ENCODE peak calls at places on chromosomes 12 and 14, in six cellular contexts. X is Peyer's patch; S is CD4-positive, alpha-beta memory T cell; U is right atrium auricular region; M is PC-3; Q is NT2/D1. W is an unnamed sample.

GRCh38 chr12:20656600-20656999 is 38.5 kb upstream of the SLCO1C1 start:
- DNase-seq in X (no peak), M (no peak), Q (no peak), S (no peak), U (no peak), W (no peak)

GRCh38 chr14:103629503-103630121 is 601 bp downstream of the KLC1 start:
- DNase-seq in M (peak; percentile 28), U (no peak), X (peak; percentile 51), S (peak; percentile 43), Q (no peak), W (peak; percentile 26)

GRCh38 chr12:51371295-51371953 is 19.8 kb downstream of the GALNT6 start:
- DNase-seq in U (peak; percentile 78), S (no peak), Q (peak; percentile 95), X (no peak), M (peak; percentile 98), W (no peak)

GRCh38 chr14:32594766-32595165 is 265.7 kb downstream of the AKAP6 start:
- DNase-seq in S (no peak), Q (no peak), U (no peak), X (no peak), M (peak; percentile 40), W (no peak)

GRCh38 chr12:34294671-34295365 is 272.5 kb downstream of the ALG10 start:
- DNase-seq in S (no peak), Q (no peak), X (no peak), M (no peak), U (no peak), W (no peak)

GRCh38 chr12:81863406-81863805 is 104.3 kb upstream of the PPFIA2 start:
- DNase-seq in X (no peak), M (no peak), S (no peak), U (no peak), Q (peak; percentile 9), W (no peak)

GRCh38 chr12:107415834-107416233 is 269.8 kb upstream of the PWP1 start:
- DNase-seq in S (no peak), M (no peak), X (no peak), Q (no peak), U (no peak), W (no peak)

GRCh38 chr12:26953447-26953846 is 15.2 kb downstream of the FGFR1OP2 start:
- DNase-seq in U (peak; percentile 60), S (no peak), M (no peak), X (no peak), Q (no peak), W (no peak)

GRCh38 chr14:103597623-103598372 is 31.2 kb upstream of the KLC1 start:
- DNase-seq in U (peak; percentile 70), X (no peak), M (peak; percentile 92), Q (no peak), S (no peak), W (no peak)

GRCh38 chr12:91620949-91621348 is 438.3 kb upstream of the DCN start:
- DNase-seq in S (no peak), X (no peak), U (no peak), M (no peak), Q (no peak), W (no peak)

GRCh38 chr12:114013601-114014345 is 47.6 kb upstream of the RBM19 start:
- DNase-seq in M (peak; percentile 57), U (no peak), S (no peak), X (no peak), Q (peak; percentile 86), W (no peak)

GRCh38 chr14:73787760-73788508 is 63.7 kb upstream of the PTGR2 start:
- DNase-seq in M (peak; percentile 32), X (no peak), Q (no peak), S (no peak), U (no peak), W (no peak)

GRCh38 chr14:73786942-73787759 is 64.5 kb upstream of the PTGR2 start:
- DNase-seq in X (peak; percentile 70), U (no peak), M (peak; percentile 56), S (peak; percentile 61), Q (no peak), W (peak; percentile 73)

GRCh38 chr14:73789996-73790581 is 61.5 kb upstream of the PTGR2 start:
- DNase-seq in S (no peak), M (peak; percentile 53), U (peak; percentile 89), Q (no peak), X (no peak), W (no peak)

GRCh38 chr14:73786632-73786941 is 65.0 kb upstream of the PTGR2 start:
- DNase-seq in S (no peak), U (no peak), Q (no peak), X (peak; percentile 44), M (peak; percentile 42), W (no peak)

DNA sequence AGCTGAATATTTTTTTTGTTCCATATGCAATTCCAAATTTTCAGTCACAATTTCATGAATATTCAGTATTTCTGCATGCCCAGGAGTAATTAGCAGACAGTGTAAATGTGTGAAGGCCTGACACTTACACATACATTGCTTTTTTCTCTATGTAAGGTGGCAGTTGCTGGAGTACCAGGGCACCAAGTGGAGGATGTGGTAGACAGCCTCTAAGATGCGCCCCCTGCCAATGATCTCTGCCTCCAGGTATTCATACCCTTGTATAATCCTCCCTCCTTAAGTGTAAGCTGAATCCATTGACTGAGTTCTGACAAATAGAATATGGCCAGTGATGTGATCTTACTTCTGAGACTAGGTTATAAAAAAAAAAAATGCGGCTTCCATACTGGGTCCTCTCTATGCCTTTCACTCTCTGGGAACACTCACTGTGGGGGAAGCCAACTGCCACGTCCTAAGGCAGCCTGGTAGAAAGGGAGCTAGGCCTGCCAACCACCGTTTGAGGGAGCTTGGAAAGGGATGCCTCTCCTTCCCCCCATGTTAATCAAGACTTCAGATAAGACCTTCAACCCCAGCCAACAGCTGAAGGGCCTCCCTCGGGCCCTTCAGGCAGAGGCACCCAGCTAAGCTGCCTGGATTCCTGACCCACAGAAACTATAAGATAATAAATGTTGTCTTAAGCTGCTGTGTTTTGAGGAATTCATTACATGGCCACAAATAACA is 62.6 kb upstream of the PTGR2 start:
- DNase-seq in M (no peak), U (no peak), S (no peak), Q (no peak), X (no peak), W (peak; percentile 20)
- H3K4me1 ChIP-seq in M (peaks cover 50% of the 10 kb centered on the region), U (peaks cover 4% of the 10 kb centered on the region), S (peaks cover 44% of the 10 kb centered on the region), Q (peaks cover 5% of the 10 kb centered on the region), X (peaks cover 20% of the 10 kb centered on the region), W (peaks cover 38% of the 10 kb centered on the region)

GRCh38 chr12:1692895-1693294 is 2.0 kb downstream of the ADIPOR2 start:
- DNase-seq in Q (no peak), X (no peak), U (no peak), S (no peak), M (no peak), W (no peak)
- H3K4me3 ChIP-seq in Q (no peak overlapping the region), X (no peak overlapping the region), U (no peak overlapping the region), S (no peak overlapping the region), M (peak overlapping the region; percentile 99), W (no peak overlapping the region)

DNA sequence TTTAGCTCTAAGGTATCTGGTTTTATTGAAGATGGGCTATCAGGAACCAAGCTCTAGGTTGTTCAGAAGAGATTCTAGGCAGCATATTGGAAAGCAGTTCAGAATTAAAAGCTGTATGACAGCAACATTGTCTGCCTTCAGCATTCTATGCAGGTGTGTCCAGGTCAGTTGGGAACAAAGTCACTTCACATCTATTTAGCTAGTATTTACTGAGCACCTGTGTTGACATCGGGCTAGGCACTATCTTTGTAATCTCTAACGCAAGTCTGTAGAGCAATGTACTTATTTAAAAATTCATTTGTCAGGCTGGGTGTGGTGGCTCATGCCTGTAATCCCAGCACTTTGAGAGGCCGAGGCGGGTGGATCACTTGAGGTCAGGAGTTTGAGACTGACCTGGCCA is 6.8 kb upstream of the EID3 start:
- DNase-seq in U (no peak), S (no peak), M (no peak), X (no peak), Q (no peak), W (no peak)
- H3K36me3 ChIP-seq in U (peaks cover 67% of the 10 kb centered on the region), S (peaks cover 13% of the 10 kb centered on the region), M (peaks cover 74% of the 10 kb centered on the region), X (peaks cover 26% of the 10 kb centered on the region), Q (peaks cover 72% of the 10 kb centered on the region), W (peaks cover 19% of the 10 kb centered on the region)

GRCh38 chr14:68970736-68971135 is 8.4 kb downstream of the ACTN1 start:
- DNase-seq in M (no peak), Q (no peak), S (no peak), X (no peak), U (no peak), W (no peak)
- H3K4me1 ChIP-seq in M (peaks cover 47% of the 10 kb centered on the region), Q (peaks cover 8% of the 10 kb centered on the region), S (peaks cover 75% of the 10 kb centered on the region), X (peaks cover 4% of the 10 kb centered on the region), U (no peaks in the 10 kb centered on the region), W (peaks cover 74% of the 10 kb centered on the region)

DNA sequence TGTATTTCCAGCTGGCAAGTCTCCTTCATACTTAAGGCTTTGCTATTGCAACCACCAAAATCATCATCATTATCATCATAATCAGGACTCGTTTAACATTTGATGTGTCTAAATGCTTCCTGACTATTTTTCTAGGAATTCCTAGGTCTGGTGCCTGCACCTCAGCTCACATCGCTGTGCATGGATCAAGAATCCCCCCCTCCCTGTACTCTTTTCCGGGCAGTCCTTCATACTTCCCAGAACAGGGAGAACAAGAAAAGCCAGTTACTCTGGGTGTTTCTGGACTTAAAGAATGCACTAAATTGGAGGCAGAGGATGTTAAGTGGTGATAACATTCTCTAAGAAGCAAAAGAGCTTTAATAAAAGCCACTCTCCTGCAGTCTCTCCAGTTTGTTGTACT is 9.4 kb downstream of the ERP27 start:
- DNase-seq in Q (no peak), S (no peak), X (no peak), M (peak; percentile 89), U (no peak), W (no peak)
- H3K4me3 ChIP-seq in Q (no peak overlapping the region), S (no peak overlapping the region), X (no peak overlapping the region), M (peak overlapping the region; percentile 42), U (no peak overlapping the region), W (no peak overlapping the region)

DNA sequence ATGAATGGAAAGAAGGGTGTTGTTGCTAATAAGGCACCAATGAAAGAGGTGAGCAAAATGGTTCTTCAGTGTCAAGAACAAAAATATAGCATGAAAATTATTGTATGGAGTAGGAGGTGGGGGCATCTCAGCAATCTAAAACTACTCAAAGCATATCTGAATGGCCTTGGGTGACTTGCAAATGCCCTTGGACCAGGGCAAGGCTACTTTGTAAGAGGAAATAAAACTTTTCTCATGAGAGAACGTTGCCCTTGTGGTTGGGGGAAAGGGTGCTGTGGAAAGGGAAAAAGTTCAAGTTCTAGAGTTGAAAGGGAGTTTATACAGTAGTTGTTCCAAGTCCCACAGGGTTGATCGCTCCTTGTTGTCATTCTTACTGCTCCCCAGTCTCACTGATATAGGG is 270.6 kb downstream of the DUSP6 start:
- DNase-seq in M (no peak), Q (no peak), U (no peak), X (no peak), S (no peak), W (no peak)
- H3K36me3 ChIP-seq in M (no peaks in the 10 kb centered on the region), Q (no peaks in the 10 kb centered on the region), U (no peaks in the 10 kb centered on the region), X (no peaks in the 10 kb centered on the region), S (no peaks in the 10 kb centered on the region), W (no peaks in the 10 kb centered on the region)